ENCODE peak calls at places on chromosomes 11 and 22, in five cellular contexts. One of them, this sample, is unnamed.
A peak's percentile ranks its signal among the peaks of the same experiment; 100 is the strongest.

GRCh38 chr22:23286296-23286695 is 106.0 kb downstream of the BCR start:
- DNase-seq in tibial artery: no peak
- DNase-seq in GM10248: no peak
- DNase-seq in fibroblast of pulmonary artery: no peak
- DNase-seq in stimulated activated CD4-positive, alpha-beta T cell treated with anti-CD3 and anti-CD28 coated beads, TNF-alpha, amount 100 ng/mL, for 1 hour: no peak
- DNase-seq in this sample: no peak

GRCh38 chr22:20551805-20552449 is 44.5 kb downstream of the MED15 start:
- DNase-seq in stimulated activated CD4-positive, alpha-beta T cell treated with anti-CD3 and anti-CD28 coated beads, TNF-alpha, amount 100 ng/mL, for 1 hour: no peak
- DNase-seq in tibial artery: peak; percentile 85
- DNase-seq in GM10248: no peak
- DNase-seq in fibroblast of pulmonary artery: peak; percentile 25
- DNase-seq in this sample: peak; percentile 40

GRCh38 chr22:37525073-37525745 is 6.0 kb upstream of the CARD10 start:
- DNase-seq in stimulated activated CD4-positive, alpha-beta T cell treated with anti-CD3 and anti-CD28 coated beads, TNF-alpha, amount 100 ng/mL, for 1 hour: no peak
- DNase-seq in fibroblast of pulmonary artery: peak; percentile 75
- DNase-seq in tibial artery: no peak
- DNase-seq in GM10248: no peak
- DNase-seq in this sample: no peak

GRCh38 chr11:28736256-28736655 is 628.1 kb downstream of the METTL15 start:
- DNase-seq in tibial artery: no peak
- DNase-seq in fibroblast of pulmonary artery: no peak
- DNase-seq in GM10248: no peak
- DNase-seq in stimulated activated CD4-positive, alpha-beta T cell treated with anti-CD3 and anti-CD28 coated beads, TNF-alpha, amount 100 ng/mL, for 1 hour: no peak
- DNase-seq in this sample: no peak

GRCh38 chr11:2698386-2699184 is 1.2 kb downstream of the KCNQ1OT1 start:
- DNase-seq in stimulated activated CD4-positive, alpha-beta T cell treated with anti-CD3 and anti-CD28 coated beads, TNF-alpha, amount 100 ng/mL, for 1 hour: no peak
- DNase-seq in tibial artery: peak; percentile 16
- DNase-seq in GM10248: no peak
- DNase-seq in fibroblast of pulmonary artery: no peak
- DNase-seq in this sample: no peak

GRCh38 chr22:23410411-23410810 is 169.7 kb downstream of the IGLL1 start:
- DNase-seq in stimulated activated CD4-positive, alpha-beta T cell treated with anti-CD3 and anti-CD28 coated beads, TNF-alpha, amount 100 ng/mL, for 1 hour: no peak
- DNase-seq in fibroblast of pulmonary artery: no peak
- DNase-seq in GM10248: no peak
- DNase-seq in tibial artery: no peak
- DNase-seq in this sample: no peak

GRCh38 chr22:36641902-36642640 is 61.5 kb downstream of the CACNG2 start:
- DNase-seq in fibroblast of pulmonary artery: peak; percentile 56
- DNase-seq in stimulated activated CD4-positive, alpha-beta T cell treated with anti-CD3 and anti-CD28 coated beads, TNF-alpha, amount 100 ng/mL, for 1 hour: no peak
- DNase-seq in GM10248: no peak
- DNase-seq in tibial artery: no peak
- DNase-seq in this sample: no peak

GRCh38 chr11:536841-537621 is at the start of gene LRRC56:
- DNase-seq in stimulated activated CD4-positive, alpha-beta T cell treated with anti-CD3 and anti-CD28 coated beads, TNF-alpha, amount 100 ng/mL, for 1 hour: peak; percentile 91
- DNase-seq in tibial artery: peak; percentile 83
- DNase-seq in fibroblast of pulmonary artery: peak; percentile 77
- DNase-seq in GM10248: peak; percentile 96
- DNase-seq in this sample: no peak

GRCh38 chr11:68927280-68928107 is 23.8 kb downstream of the IGHMBP2 start:
- DNase-seq in stimulated activated CD4-positive, alpha-beta T cell treated with anti-CD3 and anti-CD28 coated beads, TNF-alpha, amount 100 ng/mL, for 1 hour: no peak
- DNase-seq in GM10248: peak; percentile 69
- DNase-seq in fibroblast of pulmonary artery: peak; percentile 66
- DNase-seq in tibial artery: no peak
- DNase-seq in this sample: no peak

GRCh38 chr22:22955866-22956535 is 68.4 kb downstream of the IGLL5 start:
- DNase-seq in fibroblast of pulmonary artery: peak; percentile 81
- DNase-seq in tibial artery: no peak
- DNase-seq in stimulated activated CD4-positive, alpha-beta T cell treated with anti-CD3 and anti-CD28 coated beads, TNF-alpha, amount 100 ng/mL, for 1 hour: peak; percentile 20
- DNase-seq in GM10248: peak; percentile 65
- DNase-seq in this sample: peak; percentile 42

GRCh38 chr22:17334054-17334453 is 35.2 kb upstream of the CECR2 start:
- DNase-seq in fibroblast of pulmonary artery: no peak
- DNase-seq in tibial artery: no peak
- DNase-seq in stimulated activated CD4-positive, alpha-beta T cell treated with anti-CD3 and anti-CD28 coated beads, TNF-alpha, amount 100 ng/mL, for 1 hour: no peak
- DNase-seq in GM10248: no peak
- DNase-seq in this sample: no peak

GRCh38 chr22:28442951-28443876 is 236.4 kb downstream of the TTC28 start:
- DNase-seq in fibroblast of pulmonary artery: peak; percentile 82
- DNase-seq in tibial artery: peak; percentile 82
- DNase-seq in stimulated activated CD4-positive, alpha-beta T cell treated with anti-CD3 and anti-CD28 coated beads, TNF-alpha, amount 100 ng/mL, for 1 hour: peak; percentile 2
- DNase-seq in GM10248: no peak
- DNase-seq in this sample: peak; percentile 58

GRCh38 chr22:19559324-19559811 is 35.2 kb upstream of the CLDN5 start:
- DNase-seq in stimulated activated CD4-positive, alpha-beta T cell treated with anti-CD3 and anti-CD28 coated beads, TNF-alpha, amount 100 ng/mL, for 1 hour: no peak
- DNase-seq in tibial artery: no peak
- DNase-seq in GM10248: no peak
- DNase-seq in fibroblast of pulmonary artery: no peak
- DNase-seq in this sample: no peak

GRCh38 chr11:15911377-15912044 is 444.8 kb downstream of the SOX6 start:
- DNase-seq in GM10248: no peak
- DNase-seq in fibroblast of pulmonary artery: peak; percentile 86
- DNase-seq in stimulated activated CD4-positive, alpha-beta T cell treated with anti-CD3 and anti-CD28 coated beads, TNF-alpha, amount 100 ng/mL, for 1 hour: no peak
- DNase-seq in tibial artery: peak; percentile 74
- DNase-seq in this sample: peak; percentile 9

GRCh38 chr22:45762545-45763235 is 91.1 kb downstream of the ATXN10 start:
- DNase-seq in stimulated activated CD4-positive, alpha-beta T cell treated with anti-CD3 and anti-CD28 coated beads, TNF-alpha, amount 100 ng/mL, for 1 hour: no peak
- DNase-seq in fibroblast of pulmonary artery: no peak
- DNase-seq in GM10248: no peak
- DNase-seq in tibial artery: no peak
- DNase-seq in this sample: no peak

GRCh38 chr22:39207141-39208012 is 37.4 kb downstream of the PDGFB start:
- DNase-seq in stimulated activated CD4-positive, alpha-beta T cell treated with anti-CD3 and anti-CD28 coated beads, TNF-alpha, amount 100 ng/mL, for 1 hour: no peak
- DNase-seq in fibroblast of pulmonary artery: peak; percentile 47
- DNase-seq in tibial artery: peak; percentile 45
- DNase-seq in GM10248: no peak
- DNase-seq in this sample: no peak

This sample was measured in anterior cingulate cortex.